ENCODE peak calls at places on chromosome 20, in five cellular contexts. O, S, G, Z and N are unnamed samples.

GRCh38 chr20:38108438-38109024 is 56.5 kb downstream of the TGM2 start:
- DNase-seq in O (peak), S (no peak), G (no peak), Z (no peak), N (no peak)

GRCh38 chr20:48763183-48764030 is 64.4 kb downstream of the PREX1 start:
- DNase-seq in O (no peak), S (no peak), G (no peak), Z (no peak), N (no peak)

GRCh38 chr20:42686057-42686456 is 503.6 kb downstream of the PTPRT start:
- DNase-seq in O (no peak), S (no peak), G (no peak), Z (no peak), N (no peak)

GRCh38 chr20:20267685-20268429 is 100.0 kb upstream of the INSM1 start:
- DNase-seq in O (no peak), S (no peak), G (no peak), Z (no peak), N (no peak)

GRCh38 chr20:36439040-36439730 is 102.1 kb upstream of the MYL9 start:
- DNase-seq in O (peak), S (peak), G (peak), Z (peak), N (peak)

GRCh38 chr20:47493175-47493953 is 8.3 kb upstream of the NCOA3 start:
- DNase-seq in O (no peak), S (peak), G (peak), Z (peak), N (peak)

GRCh38 chr20:55882286-55882685 is 123.0 kb downstream of the CBLN4 start:
- DNase-seq in O (no peak), S (no peak), G (no peak), Z (no peak), N (no peak)

GRCh38 chr20:31764641-31765305 is 25.7 kb downstream of the TPX2 start:
- DNase-seq in O (no peak), S (no peak), G (no peak), Z (no peak), N (no peak)

GRCh38 chr20:1241456-1241855 is 15.6 kb downstream of the RAD21L1 start:
- DNase-seq in O (no peak), S (no peak), G (no peak), Z (no peak), N (no peak)

GRCh38 chr20:910840-911770 is 5.0 kb downstream of the ANGPT4 start:
- DNase-seq in O (no peak), S (no peak), G (no peak), Z (no peak), N (peak)

GRCh38 chr20:37413354-37413753 is 67.4 kb downstream of the SRC start:
- DNase-seq in O (no peak), S (no peak), G (no peak), Z (no peak), N (no peak)

GRCh38 chr20:61331542-61331941 is 79.5 kb downstream of the CDH4 start:
- DNase-seq in O (no peak), S (no peak), G (no peak), Z (no peak), N (no peak)

GRCh38 chr20:31695849-31696804 is 26.5 kb downstream of the BCL2L1 start:
- DNase-seq in O (no peak), S (peak), G (peak), Z (no peak), N (no peak)

GRCh38 chr20:6651561-6651960 is 115.9 kb upstream of the BMP2 start:
- DNase-seq in O (no peak), S (no peak), G (no peak), Z (no peak), N (no peak)

GRCh38 chr20:15930324-15931305 is 642.6 kb downstream of the KIF16B start:
- DNase-seq in O (no peak), S (peak), G (no peak), Z (no peak), N (no peak)

GRCh38 chr20:48057251-48057650 is 272.0 kb upstream of the SULF2 start:
- DNase-seq in O (no peak), S (no peak), G (no peak), Z (no peak), N (no peak)

GRCh38 chr20:22797103-22797502 is 212.7 kb upstream of the FOXA2 start:
- DNase-seq in O (no peak), S (no peak), G (no peak), Z (no peak), N (no peak)

GRCh38 chr20:47740225-47741184 is 44.8 kb downstream of the SULF2 start:
- DNase-seq in O (no peak), S (peak), G (peak), Z (no peak), N (no peak)

GRCh38 chr20:1811621-1812498 is 83.3 kb upstream of the SIRPA start:
- DNase-seq in O (no peak), S (no peak), G (no peak), Z (no peak), N (no peak)

GRCh38 chr20:44642203-44643153 is 9.0 kb downstream of the ADA start:
- DNase-seq in O (peak), S (peak), G (peak), Z (peak), N (peak)

GRCh38 chr20:20872420-20872819 is 160.0 kb upstream of the RALGAPA2 start:
- DNase-seq in O (no peak), S (no peak), G (no peak), Z (no peak), N (no peak)

GRCh38 chr20:21557246-21557982 is 43.5 kb upstream of the NKX2-2 start:
- DNase-seq in O (no peak), S (no peak), G (no peak), Z (no peak), N (no peak)

GRCh38 chr20:46132705-46133120 is 14.6 kb downstream of the CD40 start:
- DNase-seq in O (peak), S (peak), G (peak), Z (peak), N (peak)

GRCh38 chr20:5919634-5920544 is 30.4 kb downstream of the TRMT6 start:
- DNase-seq in O (no peak), S (no peak), G (no peak), Z (no peak), N (no peak)

GRCh38 chr20:21377701-21378100 is 19.6 kb downstream of the NKX2-4 start:
- DNase-seq in O (no peak), S (no peak), G (no peak), Z (no peak), N (no peak)

GRCh38 chr20:32231847-32232246 is 24.2 kb downstream of the POFUT1 start:
- DNase-seq in O (no peak), S (no peak), G (no peak), Z (no peak), N (no peak)

GRCh38 chr20:47146703-47147102 is 209.8 kb downstream of the ZMYND8 start:
- DNase-seq in O (no peak), S (no peak), G (no peak), Z (no peak), N (no peak)

GRCh38 chr20:40276291-40276690 is 412.7 kb downstream of the MAFB start:
- DNase-seq in O (no peak), S (no peak), G (no peak), Z (no peak), N (no peak)

GRCh38 chr20:37348643-37349516 is 2.9 kb downstream of the SRC start:
- DNase-seq in O (no peak), S (no peak), G (no peak), Z (no peak), N (no peak)

GRCh38 chr20:49336786-49337185 is 58.9 kb upstream of the ZNFX1 start:
- DNase-seq in O (no peak), S (no peak), G (no peak), Z (no peak), N (no peak)

GRCh38 chr20:6034134-6034969 is 19.5 kb downstream of the LRRN4 start:
- DNase-seq in O (no peak), S (no peak), G (no peak), Z (no peak), N (no peak)

GRCh38 chr20:49132995-49133451 is 55.1 kb downstream of the STAU1 start:
- DNase-seq in O (no peak), S (peak), G (no peak), Z (no peak), N (no peak)

GRCh38 chr20:24805456-24806233 is 143.4 kb upstream of the CST7 start:
- DNase-seq in O (no peak), S (no peak), G (no peak), Z (no peak), N (no peak)

GRCh38 chr20:39269031-39269461 is 306.9 kb downstream of the DHX35 start:
- DNase-seq in O (peak), S (peak), G (peak), Z (peak), N (peak)

GRCh38 chr20:20530428-20531151 is 162.7 kb downstream of the INSM1 start:
- DNase-seq in O (no peak), S (no peak), G (no peak), Z (no peak), N (no peak)

GRCh38 chr20:38073307-38074010 is 39.9 kb downstream of the RPRD1B start:
- DNase-seq in O (peak), S (no peak), G (peak), Z (peak), N (no peak)

GRCh38 chr20:9344080-9344920 is 170.1 kb upstream of the LAMP5 start:
- DNase-seq in O (no peak), S (no peak), G (no peak), Z (no peak), N (no peak)

GRCh38 chr20:50980851-50981713 is 22.5 kb downstream of the MOCS3 start:
- DNase-seq in O (peak), S (peak), G (peak), Z (peak), N (peak)

GRCh38 chr20:57653910-57654309 is 33.7 kb upstream of the ZBP1 start:
- DNase-seq in O (no peak), S (peak), G (no peak), Z (no peak), N (no peak)

DNA sequence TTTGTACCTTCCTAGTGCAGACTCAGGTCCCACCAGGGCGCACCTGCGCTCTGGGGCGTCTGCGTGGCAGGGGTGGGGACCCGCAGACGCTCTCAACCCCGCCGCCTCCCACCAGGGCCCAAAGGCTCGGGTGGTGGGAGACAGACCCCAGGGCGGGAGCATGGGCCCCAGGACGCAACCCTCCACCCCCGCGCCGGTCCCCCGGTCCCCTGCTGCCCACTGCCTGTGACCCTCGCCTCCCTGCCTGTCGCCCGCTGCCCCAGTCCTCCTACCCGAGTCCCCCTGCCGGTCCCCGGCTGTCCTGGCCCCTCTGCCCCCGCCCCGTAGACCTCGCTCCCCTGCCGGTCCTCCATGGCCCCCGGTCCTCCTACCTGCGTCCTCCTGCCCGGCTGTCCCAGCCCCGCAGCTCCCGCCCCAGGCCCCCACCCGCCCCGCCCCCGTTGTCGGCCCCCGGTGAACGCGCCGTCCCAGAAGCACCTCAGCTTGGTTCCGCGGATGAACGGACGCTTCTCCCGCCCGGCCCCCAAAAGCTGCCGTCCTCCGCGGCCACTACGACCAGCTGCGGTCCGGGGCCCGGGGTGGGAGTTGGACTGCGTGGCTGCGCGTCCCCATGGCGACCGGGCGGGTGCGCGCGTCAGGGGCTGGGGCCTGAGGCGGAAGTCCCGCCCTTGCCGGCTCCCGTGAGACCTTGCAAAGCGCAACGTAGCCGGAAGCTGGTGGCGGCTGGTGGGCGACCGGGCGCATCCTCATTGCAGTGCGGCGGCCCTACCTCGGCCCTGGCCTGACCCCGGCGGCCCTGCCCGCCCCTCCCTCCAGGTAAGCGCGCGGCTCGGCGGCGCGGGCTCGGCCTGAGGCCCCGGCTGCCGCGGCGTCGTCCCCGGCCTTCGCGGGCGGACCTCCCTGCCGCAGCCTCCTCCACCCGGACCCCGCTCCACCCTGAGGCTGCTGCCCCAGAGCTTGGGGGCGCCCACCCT is at the start of gene ARFGAP1:
- DNase-seq in O (peak), S (peak), G (peak), Z (peak), N (peak)
- TF ChIP-seq EP300 in O (no peak), S (no peak), G (no peak), Z (no peak), N (peak)

DNA sequence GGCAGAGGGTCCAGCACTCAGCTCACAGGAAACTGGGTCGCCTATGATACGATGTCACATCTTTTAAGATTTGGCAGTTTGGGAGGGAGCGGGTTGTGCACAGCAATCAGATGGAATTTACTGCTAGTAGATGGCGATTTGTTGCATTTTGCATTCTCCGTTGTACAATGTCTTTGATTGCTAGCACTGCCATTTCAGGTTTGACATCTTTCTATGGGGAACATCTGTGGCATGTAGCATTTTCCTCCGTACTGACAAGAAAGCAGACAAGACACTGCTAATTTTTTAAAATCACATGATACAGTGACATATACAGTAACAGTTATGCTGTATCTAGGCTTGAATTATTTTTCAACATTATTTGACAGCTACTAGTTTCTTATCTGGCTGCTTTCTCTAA is 119.7 kb upstream of the PCSK2 start:
- DNase-seq in O (no peak), S (no peak), G (no peak), Z (no peak), N (no peak)
- TF ChIP-seq EP300 in O (no peak), S (no peak), G (no peak), Z (no peak), N (no peak)

DNA sequence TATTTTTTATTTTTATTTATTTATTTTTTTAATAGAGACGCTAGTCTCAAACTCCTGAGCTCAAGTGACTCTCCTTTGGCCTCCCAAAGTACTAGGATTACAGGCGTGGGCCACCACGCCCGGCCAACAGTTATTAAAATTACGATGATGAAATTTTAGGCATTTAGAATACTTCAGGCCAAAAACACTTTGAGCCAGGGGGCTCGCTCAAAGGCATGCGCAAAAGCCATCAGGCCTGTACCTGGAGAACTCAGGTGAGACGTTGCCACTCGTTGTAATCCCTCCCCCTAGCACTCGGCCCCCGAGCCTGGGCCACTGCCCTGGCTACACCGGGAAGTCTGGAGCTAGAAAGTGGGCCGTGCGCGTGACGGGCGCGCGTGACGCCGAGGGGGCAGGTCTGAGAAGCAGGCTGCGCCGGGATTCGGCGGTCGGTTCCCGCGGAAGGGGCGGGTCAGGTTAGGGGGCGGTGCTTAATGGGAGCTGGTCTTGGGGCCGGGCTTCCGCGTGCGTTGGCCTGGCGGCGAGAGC is 337 bp upstream of the CBFA2T2 start:
- DNase-seq in O (peak), S (peak), G (peak), Z (peak), N (peak)
- TF ChIP-seq EP300 in O (no peak), S (no peak), G (peak), Z (no peak), N (peak)

DNA sequence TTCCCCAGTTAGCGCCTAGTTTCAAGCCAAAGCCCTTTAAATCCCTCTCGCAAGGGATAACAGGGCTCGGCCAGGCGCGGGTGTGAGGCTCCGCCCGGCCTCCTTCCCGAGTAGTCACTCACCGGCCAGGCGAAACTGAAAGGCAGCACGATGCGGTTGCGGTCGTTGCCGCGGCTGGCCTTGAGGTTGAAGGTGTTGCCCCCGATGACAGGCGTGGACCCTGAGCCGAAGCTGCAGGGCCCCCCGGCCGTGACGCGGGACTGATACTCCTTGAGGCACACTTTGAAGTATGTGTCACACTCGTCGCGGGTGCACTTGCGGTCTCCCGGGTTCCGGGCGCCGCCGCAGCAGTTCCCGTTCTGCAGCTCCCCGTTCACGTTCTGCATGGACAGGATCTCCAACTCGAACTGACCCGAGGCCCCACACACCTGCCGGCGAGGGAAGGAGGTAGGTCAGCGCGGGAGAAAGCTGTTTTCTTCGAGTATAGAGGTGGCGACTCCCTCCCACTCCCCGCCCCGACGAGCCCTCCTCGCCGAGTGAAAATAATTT is 1.1 kb downstream of the JAG1 start:
- DNase-seq in O (peak), S (no peak), G (peak), Z (peak), N (no peak)
- TF ChIP-seq EP300 in O (no peak), S (no peak), G (no peak), Z (no peak), N (no peak)

GRCh38 chr20:3452127-3452526 is 18.7 kb upstream of the ATRN start:
- DNase-seq in O (no peak), S (no peak), G (no peak), Z (no peak), N (no peak)

GRCh38 chr20:3447321-3447720 is 23.5 kb upstream of the ATRN start:
- DNase-seq in O (no peak), S (no peak), G (no peak), Z (no peak), N (no peak)

GRCh38 chr20:3449319-3449718 is 21.5 kb upstream of the ATRN start:
- DNase-seq in O (no peak), S (no peak), G (no peak), Z (no peak), N (no peak)

GRCh38 chr20:3452690-3453089 is 18.1 kb upstream of the ATRN start:
- DNase-seq in O (no peak), S (no peak), G (no peak), Z (no peak), N (no peak)

DNA sequence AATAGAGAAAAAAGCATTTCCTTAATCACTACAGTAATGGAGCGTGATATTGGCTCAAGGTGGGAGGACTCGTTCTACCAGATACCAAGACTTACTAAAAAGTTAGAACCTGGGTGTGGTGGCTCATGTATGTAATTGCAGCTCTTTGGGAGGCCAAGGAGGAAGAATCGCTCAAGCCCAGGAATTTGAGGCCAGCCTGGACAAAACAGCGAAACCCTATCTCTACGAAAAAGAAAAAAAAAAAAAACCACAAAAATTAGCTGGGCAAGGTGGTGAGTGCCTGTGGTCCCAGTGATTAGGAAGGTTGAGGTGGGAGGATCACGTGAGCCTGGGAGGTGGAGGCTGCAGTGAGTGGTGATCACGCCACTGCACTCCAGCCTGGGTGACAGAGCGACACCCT is 24.0 kb upstream of the ATRN start:
- DNase-seq in O (no peak), S (no peak), G (no peak), Z (no peak), N (no peak)
- TF ChIP-seq EP300 in O (no peak), S (no peak), G (no peak), Z (no peak), N (no peak)

GRCh38 chr20:63598479-63599395 is 24.7 kb upstream of the HELZ2 start:
- DNase-seq in O (no peak), S (no peak), G (no peak), Z (no peak), N (no peak)
- TF ChIP-seq EP300 in O (no peak), S (no peak), G (no peak), Z (no peak), N (no peak)